ENCODE peak calls at places on chromosomes 2 and 18, in eight cellular contexts. One of them, this sample, is unnamed.

GRCh38 chr2:68764041-68764780 is 29.6 kb downstream of the ARHGAP25 start:
- DNase-seq in cardiac muscle cell: no peak
- DNase-seq in transverse colon: no peak
- DNase-seq in mesothelial cell of epicardium: no peak
- DNase-seq in WTC11: no peak
- DNase-seq in RWPE1: no peak
- DNase-seq in kidney epithelial cell: no peak
- DNase-seq in H9: no peak
- DNase-seq in this sample: no peak

GRCh38 chr2:234913208-234913626 is 38.6 kb upstream of the SH3BP4 start:
- DNase-seq in cardiac muscle cell: no peak
- DNase-seq in transverse colon: no peak
- DNase-seq in mesothelial cell of epicardium: no peak
- DNase-seq in WTC11: no peak
- DNase-seq in RWPE1: no peak
- DNase-seq in kidney epithelial cell: no peak
- DNase-seq in H9: no peak
- DNase-seq in this sample: no peak

GRCh38 chr2:27796991-27797752 is 25.7 kb downstream of the MRPL33 start:
- DNase-seq in cardiac muscle cell: no peak
- DNase-seq in transverse colon: no peak
- DNase-seq in mesothelial cell of epicardium: no peak
- DNase-seq in WTC11: no peak
- DNase-seq in RWPE1: no peak
- DNase-seq in kidney epithelial cell: no peak
- DNase-seq in H9: no peak
- DNase-seq in this sample: no peak

GRCh38 chr2:138030459-138030858 is 66.2 kb downstream of the HNMT start:
- DNase-seq in cardiac muscle cell: no peak
- DNase-seq in transverse colon: no peak
- DNase-seq in mesothelial cell of epicardium: no peak
- DNase-seq in WTC11: no peak
- DNase-seq in RWPE1: no peak
- DNase-seq in kidney epithelial cell: peak
- DNase-seq in H9: no peak
- DNase-seq in this sample: no peak

GRCh38 chr2:15363142-15363541 is 198.0 kb downstream of the NBAS start:
- DNase-seq in cardiac muscle cell: no peak
- DNase-seq in transverse colon: no peak
- DNase-seq in mesothelial cell of epicardium: no peak
- DNase-seq in WTC11: no peak
- DNase-seq in RWPE1: peak
- DNase-seq in kidney epithelial cell: peak
- DNase-seq in H9: no peak
- DNase-seq in this sample: no peak

GRCh38 chr2:30287857-30288513 is 56.7 kb downstream of the LBH start:
- DNase-seq in cardiac muscle cell: no peak
- DNase-seq in transverse colon: no peak
- DNase-seq in mesothelial cell of epicardium: no peak
- DNase-seq in WTC11: no peak
- DNase-seq in RWPE1: no peak
- DNase-seq in kidney epithelial cell: no peak
- DNase-seq in H9: no peak
- DNase-seq in this sample: no peak

GRCh38 chr2:98881153-98881650 is 54.8 kb downstream of the CRACDL start:
- DNase-seq in cardiac muscle cell: no peak
- DNase-seq in transverse colon: no peak
- DNase-seq in mesothelial cell of epicardium: no peak
- DNase-seq in WTC11: no peak
- DNase-seq in RWPE1: no peak
- DNase-seq in kidney epithelial cell: no peak
- DNase-seq in H9: no peak
- DNase-seq in this sample: no peak

GRCh38 chr2:239114119-239114581 is 266.3 kb downstream of the TWIST2 start:
- DNase-seq in cardiac muscle cell: no peak
- DNase-seq in transverse colon: no peak
- DNase-seq in mesothelial cell of epicardium: no peak
- DNase-seq in WTC11: no peak
- DNase-seq in RWPE1: no peak
- DNase-seq in kidney epithelial cell: no peak
- DNase-seq in H9: no peak
- DNase-seq in this sample: no peak

GRCh38 chr18:35029770-35030169 is 11.4 kb upstream of the MAPRE2 start:
- DNase-seq in cardiac muscle cell: no peak
- DNase-seq in transverse colon: no peak
- DNase-seq in mesothelial cell of epicardium: no peak
- DNase-seq in WTC11: no peak
- DNase-seq in RWPE1: no peak
- DNase-seq in kidney epithelial cell: no peak
- DNase-seq in H9: no peak
- DNase-seq in this sample: no peak

GRCh38 chr18:27656167-27656778 is 471.2 kb upstream of the CHST9 start:
- DNase-seq in cardiac muscle cell: no peak
- DNase-seq in transverse colon: no peak
- DNase-seq in mesothelial cell of epicardium: no peak
- DNase-seq in WTC11: no peak
- DNase-seq in RWPE1: peak
- DNase-seq in kidney epithelial cell: peak
- DNase-seq in H9: no peak
- DNase-seq in this sample: no peak

GRCh38 chr2:27075219-27075871 is 3.1 kb upstream of the EMILIN1 start:
- DNase-seq in cardiac muscle cell: peak
- DNase-seq in transverse colon: peak
- DNase-seq in mesothelial cell of epicardium: no peak
- DNase-seq in WTC11: no peak
- DNase-seq in RWPE1: no peak
- DNase-seq in kidney epithelial cell: no peak
- DNase-seq in H9: no peak
- DNase-seq in this sample: no peak

GRCh38 chr18:75087119-75088020 is 121.6 kb downstream of the PTGR3 start:
- DNase-seq in cardiac muscle cell: no peak
- DNase-seq in transverse colon: no peak
- DNase-seq in mesothelial cell of epicardium: no peak
- DNase-seq in WTC11: no peak
- DNase-seq in RWPE1: no peak
- DNase-seq in kidney epithelial cell: no peak
- DNase-seq in H9: no peak
- DNase-seq in this sample: no peak

GRCh38 chr18:37107748-37108522 is 279.0 kb downstream of the KIAA1328 start:
- DNase-seq in cardiac muscle cell: no peak
- DNase-seq in transverse colon: no peak
- DNase-seq in mesothelial cell of epicardium: no peak
- DNase-seq in WTC11: no peak
- DNase-seq in RWPE1: no peak
- DNase-seq in kidney epithelial cell: no peak
- DNase-seq in H9: no peak
- DNase-seq in this sample: no peak

GRCh38 chr2:41782306-41783158 is 265.3 kb upstream of the PKDCC start:
- DNase-seq in cardiac muscle cell: peak
- DNase-seq in transverse colon: peak
- DNase-seq in mesothelial cell of epicardium: peak
- DNase-seq in WTC11: no peak
- DNase-seq in RWPE1: peak
- DNase-seq in kidney epithelial cell: no peak
- DNase-seq in H9: no peak
- DNase-seq in this sample: no peak

GRCh38 chr2:3737128-3737527 is 33.8 kb downstream of the DCDC2C start:
- DNase-seq in cardiac muscle cell: no peak
- DNase-seq in transverse colon: no peak
- DNase-seq in mesothelial cell of epicardium: no peak
- DNase-seq in WTC11: no peak
- DNase-seq in RWPE1: no peak
- DNase-seq in kidney epithelial cell: no peak
- DNase-seq in H9: no peak
- DNase-seq in this sample: no peak

GRCh38 chr2:147460140-147460539 is 384.7 kb upstream of the ACVR2A start:
- DNase-seq in cardiac muscle cell: no peak
- DNase-seq in transverse colon: no peak
- DNase-seq in mesothelial cell of epicardium: no peak
- DNase-seq in WTC11: no peak
- DNase-seq in RWPE1: no peak
- DNase-seq in kidney epithelial cell: no peak
- DNase-seq in H9: no peak
- DNase-seq in this sample: no peak

GRCh38 chr2:42102606-42103450 is 55.0 kb downstream of the PKDCC start:
- DNase-seq in cardiac muscle cell: peak
- DNase-seq in transverse colon: peak
- DNase-seq in mesothelial cell of epicardium: peak
- DNase-seq in WTC11: peak
- DNase-seq in RWPE1: no peak
- DNase-seq in kidney epithelial cell: no peak
- DNase-seq in H9: peak
- DNase-seq in this sample: no peak

GRCh38 chr18:10020176-10020575 is 106.4 kb downstream of the VAPA start:
- DNase-seq in cardiac muscle cell: no peak
- DNase-seq in transverse colon: no peak
- DNase-seq in mesothelial cell of epicardium: no peak
- DNase-seq in WTC11: no peak
- DNase-seq in RWPE1: no peak
- DNase-seq in kidney epithelial cell: no peak
- DNase-seq in H9: no peak
- DNase-seq in this sample: no peak

GRCh38 chr2:33333433-33333832 is 143.0 kb upstream of the RASGRP3 start:
- DNase-seq in cardiac muscle cell: no peak
- DNase-seq in transverse colon: no peak
- DNase-seq in mesothelial cell of epicardium: no peak
- DNase-seq in WTC11: no peak
- DNase-seq in RWPE1: no peak
- DNase-seq in kidney epithelial cell: no peak
- DNase-seq in H9: no peak
- DNase-seq in this sample: no peak

GRCh38 chr2:88658318-88658717 is 31.1 kb upstream of the EIF2AK3 start:
- DNase-seq in cardiac muscle cell: no peak
- DNase-seq in transverse colon: no peak
- DNase-seq in mesothelial cell of epicardium: no peak
- DNase-seq in WTC11: no peak
- DNase-seq in RWPE1: peak
- DNase-seq in kidney epithelial cell: no peak
- DNase-seq in H9: no peak
- DNase-seq in this sample: no peak

GRCh38 chr2:46779447-46779941 is 136.1 kb downstream of the MCFD2 start:
- DNase-seq in cardiac muscle cell: no peak
- DNase-seq in transverse colon: no peak
- DNase-seq in mesothelial cell of epicardium: no peak
- DNase-seq in WTC11: no peak
- DNase-seq in RWPE1: peak
- DNase-seq in kidney epithelial cell: no peak
- DNase-seq in H9: no peak
- DNase-seq in this sample: no peak

GRCh38 chr2:36359006-36359580 is 3.5 kb downstream of the CRIM1 start:
- DNase-seq in cardiac muscle cell: no peak
- DNase-seq in transverse colon: no peak
- DNase-seq in mesothelial cell of epicardium: no peak
- DNase-seq in WTC11: no peak
- DNase-seq in RWPE1: no peak
- DNase-seq in kidney epithelial cell: no peak
- DNase-seq in H9: no peak
- DNase-seq in this sample: no peak
- TF ChIP-seq CTCF in cardiac muscle cell: no peak
- TF ChIP-seq CTCF in transverse colon: peak
- TF ChIP-seq CTCF in mesothelial cell of epicardium: peak
- TF ChIP-seq CTCF in WTC11: no peak
- TF ChIP-seq CTCF in RWPE1: no peak
- TF ChIP-seq CTCF in kidney epithelial cell: peak
- TF ChIP-seq CTCF in H9: peak
- TF ChIP-seq CTCF in this sample: no peak

DNA sequence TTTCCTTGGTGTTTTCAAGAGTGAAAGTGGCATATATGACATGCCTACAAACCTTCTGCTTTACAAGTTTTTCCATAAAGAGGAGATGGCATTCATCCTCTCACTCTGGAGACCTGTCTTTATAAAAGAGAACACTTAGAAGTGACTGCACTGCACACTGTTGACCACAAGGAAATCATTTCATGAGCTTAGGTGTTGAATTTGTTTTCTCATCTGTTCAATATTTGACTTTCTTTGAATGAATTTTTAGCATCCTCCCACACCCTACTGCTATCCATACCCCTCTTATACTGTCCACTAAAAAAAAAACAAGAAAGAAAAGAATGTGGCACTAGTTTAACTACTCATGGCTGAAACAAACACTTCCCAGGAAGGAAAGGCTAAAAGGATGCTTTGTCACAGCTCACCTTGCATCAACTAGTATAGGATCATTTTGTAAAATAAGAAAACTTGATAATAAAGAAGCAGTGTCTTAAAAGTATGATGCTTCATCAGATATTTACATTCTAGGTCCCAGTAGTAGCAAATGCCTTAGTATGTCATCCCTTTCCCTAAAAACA is 83.0 kb downstream of the ACVR1 start:
- DNase-seq in cardiac muscle cell: no peak
- DNase-seq in transverse colon: no peak
- DNase-seq in mesothelial cell of epicardium: no peak
- DNase-seq in WTC11: no peak
- DNase-seq in RWPE1: no peak
- DNase-seq in kidney epithelial cell: no peak
- DNase-seq in H9: no peak
- DNase-seq in this sample: no peak
- TF ChIP-seq CTCF in cardiac muscle cell: peak
- TF ChIP-seq CTCF in transverse colon: peak
- TF ChIP-seq CTCF in mesothelial cell of epicardium: peak
- TF ChIP-seq CTCF in WTC11: no peak
- TF ChIP-seq CTCF in RWPE1: no peak
- TF ChIP-seq CTCF in kidney epithelial cell: no peak
- TF ChIP-seq CTCF in H9: peak
- TF ChIP-seq CTCF in this sample: peak

DNA sequence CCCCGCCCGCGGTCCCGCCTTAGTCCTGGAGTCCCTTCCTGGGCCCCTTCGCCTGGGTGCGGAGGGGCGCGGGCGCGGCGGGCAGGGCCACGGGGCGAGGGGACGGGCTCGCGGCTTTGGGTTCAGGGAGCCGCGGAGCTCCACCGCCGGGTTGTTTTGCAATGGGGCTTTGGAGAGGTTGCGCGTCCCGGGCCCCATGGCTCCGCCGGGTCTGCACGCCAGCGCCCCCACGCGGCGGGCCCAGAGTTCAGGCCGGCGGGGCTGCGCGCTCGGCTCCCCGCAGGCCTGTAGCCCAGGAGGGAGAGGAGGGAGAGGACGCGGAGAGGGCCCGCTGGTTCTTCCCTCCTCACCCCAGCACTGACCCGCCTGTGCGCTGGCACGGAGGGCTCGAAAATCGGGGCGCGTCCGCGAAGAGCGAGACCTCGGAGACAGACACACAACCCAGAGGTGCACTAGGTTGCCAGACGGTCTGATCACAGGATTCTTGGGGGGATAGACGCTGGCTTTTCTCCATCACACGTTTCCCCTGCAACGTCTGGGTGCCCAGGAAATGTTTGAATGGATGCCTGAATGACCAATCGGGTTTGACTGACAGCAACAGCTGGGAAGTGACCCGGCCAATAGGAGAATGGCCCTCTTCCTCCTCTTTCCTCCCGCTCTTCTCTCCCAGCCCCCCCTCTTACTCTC is 4.9 kb upstream of the SIX2 start:
- DNase-seq in cardiac muscle cell: peak
- DNase-seq in transverse colon: peak
- DNase-seq in mesothelial cell of epicardium: peak
- DNase-seq in WTC11: peak
- DNase-seq in RWPE1: peak
- DNase-seq in kidney epithelial cell: no peak
- DNase-seq in H9: peak
- DNase-seq in this sample: no peak
- TF ChIP-seq CTCF in cardiac muscle cell: peak
- TF ChIP-seq CTCF in transverse colon: peak
- TF ChIP-seq CTCF in mesothelial cell of epicardium: peak
- TF ChIP-seq CTCF in WTC11: peak
- TF ChIP-seq CTCF in RWPE1: peak
- TF ChIP-seq CTCF in kidney epithelial cell: peak
- TF ChIP-seq CTCF in H9: peak
- TF ChIP-seq CTCF in this sample: peak

GRCh38 chr18:12376718-12377555 is at the start of gene AFG3L2:
- DNase-seq in cardiac muscle cell: peak
- DNase-seq in transverse colon: peak
- DNase-seq in mesothelial cell of epicardium: peak
- DNase-seq in WTC11: peak
- DNase-seq in RWPE1: peak
- DNase-seq in kidney epithelial cell: no peak
- DNase-seq in H9: peak
- DNase-seq in this sample: peak
- TF ChIP-seq CTCF in cardiac muscle cell: no peak
- TF ChIP-seq CTCF in transverse colon: no peak
- TF ChIP-seq CTCF in mesothelial cell of epicardium: no peak
- TF ChIP-seq CTCF in WTC11: no peak
- TF ChIP-seq CTCF in RWPE1: no peak
- TF ChIP-seq CTCF in kidney epithelial cell: no peak
- TF ChIP-seq CTCF in H9: no peak
- TF ChIP-seq CTCF in this sample: no peak

This sample was measured in ascending aorta.